ENCODE peak calls at places on chromosomes 16 and 17, in ten cellular contexts. One of them, this sample, is unnamed.
A peak's percentile ranks its signal among the peaks of the same experiment; 100 is the strongest.

GRCh38 chr17:70295732-70296131 is 126.4 kb downstream of the KCNJ2 start:
- DNase-seq in fibroblast of villous mesenchyme: no peak
- DNase-seq in cardiac fibroblast: no peak
- DNase-seq in B cell: no peak
- DNase-seq in left colon: no peak
- DNase-seq in activated B cell treated with CpG ODN at 0.5 μM for 24 hours: no peak
- DNase-seq in renal cortical epithelial cell: no peak
- DNase-seq in stimulated activated naive CD4-positive, alpha-beta T cell treated with Interleukin-2 at 50 U/mL for 16 hours: no peak
- DNase-seq in stimulated activated CD4-positive, alpha-beta T cell treated with anti-CD3 and anti-CD28 coated beads, Interleukin-2, amount 100 ng/mL, for 24 hours: no peak
- DNase-seq in endothelial cell: no peak
- DNase-seq in this sample: no peak

GRCh38 chr17:40827746-40828453 is 5.5 kb upstream of the KRT10 start:
- DNase-seq in renal cortical epithelial cell: no peak
- DNase-seq in B cell: no peak
- DNase-seq in stimulated activated CD4-positive, alpha-beta T cell treated with anti-CD3 and anti-CD28 coated beads, Interleukin-2, amount 100 ng/mL, for 24 hours: no peak
- DNase-seq in activated B cell treated with CpG ODN at 0.5 μM for 24 hours: no peak
- DNase-seq in left colon: no peak
- DNase-seq in stimulated activated naive CD4-positive, alpha-beta T cell treated with Interleukin-2 at 50 U/mL for 16 hours: no peak
- DNase-seq in cardiac fibroblast: peak; percentile 38
- DNase-seq in endothelial cell: no peak
- DNase-seq in fibroblast of villous mesenchyme: peak; percentile 10
- DNase-seq in this sample: no peak

GRCh38 chr17:33438578-33438977 is 145.5 kb upstream of the ASIC2 start:
- DNase-seq in B cell: no peak
- DNase-seq in renal cortical epithelial cell: no peak
- DNase-seq in fibroblast of villous mesenchyme: no peak
- DNase-seq in left colon: no peak
- DNase-seq in endothelial cell: no peak
- DNase-seq in stimulated activated naive CD4-positive, alpha-beta T cell treated with Interleukin-2 at 50 U/mL for 16 hours: no peak
- DNase-seq in cardiac fibroblast: no peak
- DNase-seq in activated B cell treated with CpG ODN at 0.5 μM for 24 hours: no peak
- DNase-seq in stimulated activated CD4-positive, alpha-beta T cell treated with anti-CD3 and anti-CD28 coated beads, Interleukin-2, amount 100 ng/mL, for 24 hours: no peak
- DNase-seq in this sample: no peak

GRCh38 chr16:56684926-56685590 is 2.8 kb downstream of the MT1X start:
- DNase-seq in left colon: no peak
- DNase-seq in renal cortical epithelial cell: peak; percentile 32
- DNase-seq in stimulated activated naive CD4-positive, alpha-beta T cell treated with Interleukin-2 at 50 U/mL for 16 hours: no peak
- DNase-seq in B cell: no peak
- DNase-seq in fibroblast of villous mesenchyme: no peak
- DNase-seq in stimulated activated CD4-positive, alpha-beta T cell treated with anti-CD3 and anti-CD28 coated beads, Interleukin-2, amount 100 ng/mL, for 24 hours: no peak
- DNase-seq in endothelial cell: no peak
- DNase-seq in cardiac fibroblast: no peak
- DNase-seq in activated B cell treated with CpG ODN at 0.5 μM for 24 hours: no peak
- DNase-seq in this sample: no peak

GRCh38 chr17:58384900-58385299 is 32.4 kb downstream of the RNF43 start:
- DNase-seq in stimulated activated naive CD4-positive, alpha-beta T cell treated with Interleukin-2 at 50 U/mL for 16 hours: no peak
- DNase-seq in cardiac fibroblast: no peak
- DNase-seq in renal cortical epithelial cell: no peak
- DNase-seq in fibroblast of villous mesenchyme: no peak
- DNase-seq in activated B cell treated with CpG ODN at 0.5 μM for 24 hours: no peak
- DNase-seq in left colon: no peak
- DNase-seq in B cell: no peak
- DNase-seq in endothelial cell: no peak
- DNase-seq in stimulated activated CD4-positive, alpha-beta T cell treated with anti-CD3 and anti-CD28 coated beads, Interleukin-2, amount 100 ng/mL, for 24 hours: no peak
- DNase-seq in this sample: no peak

GRCh38 chr17:47072881-47073280 is 93.8 kb upstream of the RPRML start:
- DNase-seq in stimulated activated naive CD4-positive, alpha-beta T cell treated with Interleukin-2 at 50 U/mL for 16 hours: no peak
- DNase-seq in stimulated activated CD4-positive, alpha-beta T cell treated with anti-CD3 and anti-CD28 coated beads, Interleukin-2, amount 100 ng/mL, for 24 hours: no peak
- DNase-seq in B cell: no peak
- DNase-seq in cardiac fibroblast: no peak
- DNase-seq in fibroblast of villous mesenchyme: peak; percentile 61
- DNase-seq in renal cortical epithelial cell: no peak
- DNase-seq in left colon: peak; percentile 29
- DNase-seq in endothelial cell: no peak
- DNase-seq in activated B cell treated with CpG ODN at 0.5 μM for 24 hours: no peak
- DNase-seq in this sample: no peak

GRCh38 chr16:28204622-28205021 is 7.1 kb downstream of the XPO6 start:
- DNase-seq in endothelial cell: no peak
- DNase-seq in fibroblast of villous mesenchyme: no peak
- DNase-seq in cardiac fibroblast: no peak
- DNase-seq in left colon: no peak
- DNase-seq in B cell: no peak
- DNase-seq in stimulated activated CD4-positive, alpha-beta T cell treated with anti-CD3 and anti-CD28 coated beads, Interleukin-2, amount 100 ng/mL, for 24 hours: no peak
- DNase-seq in stimulated activated naive CD4-positive, alpha-beta T cell treated with Interleukin-2 at 50 U/mL for 16 hours: no peak
- DNase-seq in activated B cell treated with CpG ODN at 0.5 μM for 24 hours: no peak
- DNase-seq in renal cortical epithelial cell: no peak
- DNase-seq in this sample: no peak

GRCh38 chr16:52237823-52238222 is 309.1 kb downstream of the TOX3 start:
- DNase-seq in stimulated activated naive CD4-positive, alpha-beta T cell treated with Interleukin-2 at 50 U/mL for 16 hours: no peak
- DNase-seq in activated B cell treated with CpG ODN at 0.5 μM for 24 hours: no peak
- DNase-seq in stimulated activated CD4-positive, alpha-beta T cell treated with anti-CD3 and anti-CD28 coated beads, Interleukin-2, amount 100 ng/mL, for 24 hours: no peak
- DNase-seq in fibroblast of villous mesenchyme: no peak
- DNase-seq in renal cortical epithelial cell: no peak
- DNase-seq in left colon: no peak
- DNase-seq in B cell: no peak
- DNase-seq in endothelial cell: no peak
- DNase-seq in cardiac fibroblast: no peak
- DNase-seq in this sample: no peak

GRCh38 chr17:823501-823902 is 41.3 kb downstream of the MRM3 start:
- DNase-seq in cardiac fibroblast: no peak
- DNase-seq in stimulated activated CD4-positive, alpha-beta T cell treated with anti-CD3 and anti-CD28 coated beads, Interleukin-2, amount 100 ng/mL, for 24 hours: no peak
- DNase-seq in B cell: no peak
- DNase-seq in activated B cell treated with CpG ODN at 0.5 μM for 24 hours: no peak
- DNase-seq in stimulated activated naive CD4-positive, alpha-beta T cell treated with Interleukin-2 at 50 U/mL for 16 hours: no peak
- DNase-seq in fibroblast of villous mesenchyme: no peak
- DNase-seq in renal cortical epithelial cell: no peak
- DNase-seq in endothelial cell: no peak
- DNase-seq in left colon: no peak
- DNase-seq in this sample: peak; percentile 74

GRCh38 chr16:12305847-12306246 is 329.3 kb downstream of the SNX29 start:
- DNase-seq in renal cortical epithelial cell: no peak
- DNase-seq in fibroblast of villous mesenchyme: no peak
- DNase-seq in B cell: no peak
- DNase-seq in cardiac fibroblast: no peak
- DNase-seq in stimulated activated CD4-positive, alpha-beta T cell treated with anti-CD3 and anti-CD28 coated beads, Interleukin-2, amount 100 ng/mL, for 24 hours: no peak
- DNase-seq in left colon: no peak
- DNase-seq in stimulated activated naive CD4-positive, alpha-beta T cell treated with Interleukin-2 at 50 U/mL for 16 hours: no peak
- DNase-seq in endothelial cell: no peak
- DNase-seq in activated B cell treated with CpG ODN at 0.5 μM for 24 hours: no peak
- DNase-seq in this sample: no peak

GRCh38 chr16:1493746-1494094 is 560 bp downstream of the TELO2 start:
- DNase-seq in activated B cell treated with CpG ODN at 0.5 μM for 24 hours: no peak
- DNase-seq in cardiac fibroblast: no peak
- DNase-seq in renal cortical epithelial cell: no peak
- DNase-seq in left colon: no peak
- DNase-seq in stimulated activated naive CD4-positive, alpha-beta T cell treated with Interleukin-2 at 50 U/mL for 16 hours: no peak
- DNase-seq in stimulated activated CD4-positive, alpha-beta T cell treated with anti-CD3 and anti-CD28 coated beads, Interleukin-2, amount 100 ng/mL, for 24 hours: no peak
- DNase-seq in endothelial cell: no peak
- DNase-seq in fibroblast of villous mesenchyme: peak; percentile 9
- DNase-seq in B cell: no peak
- DNase-seq in this sample: no peak

GRCh38 chr17:69516911-69517310 is 102.4 kb downstream of the MAP2K6 start:
- DNase-seq in fibroblast of villous mesenchyme: no peak
- DNase-seq in B cell: no peak
- DNase-seq in endothelial cell: no peak
- DNase-seq in cardiac fibroblast: no peak
- DNase-seq in left colon: no peak
- DNase-seq in stimulated activated naive CD4-positive, alpha-beta T cell treated with Interleukin-2 at 50 U/mL for 16 hours: no peak
- DNase-seq in stimulated activated CD4-positive, alpha-beta T cell treated with anti-CD3 and anti-CD28 coated beads, Interleukin-2, amount 100 ng/mL, for 24 hours: no peak
- DNase-seq in activated B cell treated with CpG ODN at 0.5 μM for 24 hours: no peak
- DNase-seq in renal cortical epithelial cell: no peak
- DNase-seq in this sample: peak; percentile 24

GRCh38 chr17:2264023-2264860 is 39.3 kb downstream of the SMG6 start:
- DNase-seq in renal cortical epithelial cell: no peak
- DNase-seq in fibroblast of villous mesenchyme: peak; percentile 51
- DNase-seq in B cell: no peak
- DNase-seq in left colon: no peak
- DNase-seq in stimulated activated naive CD4-positive, alpha-beta T cell treated with Interleukin-2 at 50 U/mL for 16 hours: no peak
- DNase-seq in endothelial cell: no peak
- DNase-seq in cardiac fibroblast: peak; percentile 41
- DNase-seq in stimulated activated CD4-positive, alpha-beta T cell treated with anti-CD3 and anti-CD28 coated beads, Interleukin-2, amount 100 ng/mL, for 24 hours: no peak
- DNase-seq in activated B cell treated with CpG ODN at 0.5 μM for 24 hours: no peak
- DNase-seq in this sample: no peak

GRCh38 chr16:22672830-22673210 is 141.1 kb upstream of the HS3ST2 start:
- DNase-seq in fibroblast of villous mesenchyme: no peak
- DNase-seq in stimulated activated CD4-positive, alpha-beta T cell treated with anti-CD3 and anti-CD28 coated beads, Interleukin-2, amount 100 ng/mL, for 24 hours: no peak
- DNase-seq in endothelial cell: no peak
- DNase-seq in renal cortical epithelial cell: no peak
- DNase-seq in left colon: no peak
- DNase-seq in cardiac fibroblast: no peak
- DNase-seq in B cell: no peak
- DNase-seq in activated B cell treated with CpG ODN at 0.5 μM for 24 hours: no peak
- DNase-seq in stimulated activated naive CD4-positive, alpha-beta T cell treated with Interleukin-2 at 50 U/mL for 16 hours: no peak
- DNase-seq in this sample: no peak

GRCh38 chr16:3468501-3468900 is 25.0 kb downstream of the NAA60 start:
- DNase-seq in cardiac fibroblast: no peak
- DNase-seq in fibroblast of villous mesenchyme: no peak
- DNase-seq in stimulated activated CD4-positive, alpha-beta T cell treated with anti-CD3 and anti-CD28 coated beads, Interleukin-2, amount 100 ng/mL, for 24 hours: no peak
- DNase-seq in renal cortical epithelial cell: no peak
- DNase-seq in endothelial cell: no peak
- DNase-seq in B cell: no peak
- DNase-seq in left colon: no peak
- DNase-seq in stimulated activated naive CD4-positive, alpha-beta T cell treated with Interleukin-2 at 50 U/mL for 16 hours: no peak
- DNase-seq in activated B cell treated with CpG ODN at 0.5 μM for 24 hours: no peak
- DNase-seq in this sample: no peak

GRCh38 chr16:72210571-72210970 is 38.6 kb upstream of the PMFBP1 start:
- DNase-seq in B cell: no peak
- DNase-seq in left colon: no peak
- DNase-seq in stimulated activated naive CD4-positive, alpha-beta T cell treated with Interleukin-2 at 50 U/mL for 16 hours: no peak
- DNase-seq in endothelial cell: no peak
- DNase-seq in renal cortical epithelial cell: no peak
- DNase-seq in fibroblast of villous mesenchyme: no peak
- DNase-seq in cardiac fibroblast: no peak
- DNase-seq in stimulated activated CD4-positive, alpha-beta T cell treated with anti-CD3 and anti-CD28 coated beads, Interleukin-2, amount 100 ng/mL, for 24 hours: no peak
- DNase-seq in activated B cell treated with CpG ODN at 0.5 μM for 24 hours: no peak
- DNase-seq in this sample: no peak

GRCh38 chr16:49788505-49788904 is 67.4 kb downstream of the ZNF423 start:
- DNase-seq in B cell: no peak
- DNase-seq in left colon: no peak
- DNase-seq in endothelial cell: no peak
- DNase-seq in fibroblast of villous mesenchyme: no peak
- DNase-seq in renal cortical epithelial cell: no peak
- DNase-seq in cardiac fibroblast: peak; percentile 62
- DNase-seq in stimulated activated naive CD4-positive, alpha-beta T cell treated with Interleukin-2 at 50 U/mL for 16 hours: no peak
- DNase-seq in activated B cell treated with CpG ODN at 0.5 μM for 24 hours: no peak
- DNase-seq in stimulated activated CD4-positive, alpha-beta T cell treated with anti-CD3 and anti-CD28 coated beads, Interleukin-2, amount 100 ng/mL, for 24 hours: no peak
- DNase-seq in this sample: no peak

GRCh38 chr17:49209061-49209571 is 1.3 kb downstream of the GNGT2 start:
- DNase-seq in stimulated activated CD4-positive, alpha-beta T cell treated with anti-CD3 and anti-CD28 coated beads, Interleukin-2, amount 100 ng/mL, for 24 hours: no peak
- DNase-seq in B cell: no peak
- DNase-seq in stimulated activated naive CD4-positive, alpha-beta T cell treated with Interleukin-2 at 50 U/mL for 16 hours: no peak
- DNase-seq in endothelial cell: no peak
- DNase-seq in cardiac fibroblast: no peak
- DNase-seq in left colon: no peak
- DNase-seq in fibroblast of villous mesenchyme: no peak
- DNase-seq in renal cortical epithelial cell: peak; percentile 51
- DNase-seq in activated B cell treated with CpG ODN at 0.5 μM for 24 hours: no peak
- DNase-seq in this sample: no peak

GRCh38 chr16:70018254-70018653 is 67.1 kb downstream of the CLEC18A start:
- DNase-seq in B cell: peak; percentile 42
- DNase-seq in cardiac fibroblast: peak; percentile 15
- DNase-seq in fibroblast of villous mesenchyme: no peak
- DNase-seq in endothelial cell: no peak
- DNase-seq in renal cortical epithelial cell: peak; percentile 5
- DNase-seq in stimulated activated naive CD4-positive, alpha-beta T cell treated with Interleukin-2 at 50 U/mL for 16 hours: peak; percentile 3
- DNase-seq in stimulated activated CD4-positive, alpha-beta T cell treated with anti-CD3 and anti-CD28 coated beads, Interleukin-2, amount 100 ng/mL, for 24 hours: no peak
- DNase-seq in activated B cell treated with CpG ODN at 0.5 μM for 24 hours: no peak
- DNase-seq in left colon: no peak
- DNase-seq in this sample: peak; percentile 6

GRCh38 chr17:53426505-53426904 is 396.2 kb upstream of the KIF2B start:
- DNase-seq in stimulated activated naive CD4-positive, alpha-beta T cell treated with Interleukin-2 at 50 U/mL for 16 hours: no peak
- DNase-seq in left colon: no peak
- DNase-seq in stimulated activated CD4-positive, alpha-beta T cell treated with anti-CD3 and anti-CD28 coated beads, Interleukin-2, amount 100 ng/mL, for 24 hours: no peak
- DNase-seq in endothelial cell: no peak
- DNase-seq in cardiac fibroblast: no peak
- DNase-seq in activated B cell treated with CpG ODN at 0.5 μM for 24 hours: no peak
- DNase-seq in B cell: no peak
- DNase-seq in renal cortical epithelial cell: no peak
- DNase-seq in fibroblast of villous mesenchyme: no peak
- DNase-seq in this sample: no peak

GRCh38 chr17:4310349-4311060 is 46.7 kb upstream of the ANKFY1 start:
- DNase-seq in cardiac fibroblast: peak; percentile 84
- DNase-seq in renal cortical epithelial cell: no peak
- DNase-seq in activated B cell treated with CpG ODN at 0.5 μM for 24 hours: no peak
- DNase-seq in endothelial cell: no peak
- DNase-seq in fibroblast of villous mesenchyme: peak; percentile 24
- DNase-seq in left colon: no peak
- DNase-seq in stimulated activated CD4-positive, alpha-beta T cell treated with anti-CD3 and anti-CD28 coated beads, Interleukin-2, amount 100 ng/mL, for 24 hours: no peak
- DNase-seq in stimulated activated naive CD4-positive, alpha-beta T cell treated with Interleukin-2 at 50 U/mL for 16 hours: no peak
- DNase-seq in B cell: no peak
- DNase-seq in this sample: no peak

GRCh38 chr16:69662901-69663300 is 63.5 kb downstream of the NQO1 start:
- DNase-seq in B cell: no peak
- DNase-seq in activated B cell treated with CpG ODN at 0.5 μM for 24 hours: no peak
- DNase-seq in stimulated activated naive CD4-positive, alpha-beta T cell treated with Interleukin-2 at 50 U/mL for 16 hours: no peak
- DNase-seq in stimulated activated CD4-positive, alpha-beta T cell treated with anti-CD3 and anti-CD28 coated beads, Interleukin-2, amount 100 ng/mL, for 24 hours: no peak
- DNase-seq in left colon: no peak
- DNase-seq in fibroblast of villous mesenchyme: no peak
- DNase-seq in endothelial cell: no peak
- DNase-seq in renal cortical epithelial cell: no peak
- DNase-seq in cardiac fibroblast: no peak
- DNase-seq in this sample: no peak

GRCh38 chr16:82881517-82881916 is 254.7 kb downstream of the CDH13 start:
- DNase-seq in stimulated activated CD4-positive, alpha-beta T cell treated with anti-CD3 and anti-CD28 coated beads, Interleukin-2, amount 100 ng/mL, for 24 hours: no peak
- DNase-seq in stimulated activated naive CD4-positive, alpha-beta T cell treated with Interleukin-2 at 50 U/mL for 16 hours: no peak
- DNase-seq in renal cortical epithelial cell: no peak
- DNase-seq in cardiac fibroblast: no peak
- DNase-seq in left colon: no peak
- DNase-seq in activated B cell treated with CpG ODN at 0.5 μM for 24 hours: no peak
- DNase-seq in B cell: no peak
- DNase-seq in endothelial cell: no peak
- DNase-seq in fibroblast of villous mesenchyme: no peak
- DNase-seq in this sample: no peak

GRCh38 chr16:77212736-77213541 is 13.7 kb downstream of the SYCE1L start:
- DNase-seq in stimulated activated CD4-positive, alpha-beta T cell treated with anti-CD3 and anti-CD28 coated beads, Interleukin-2, amount 100 ng/mL, for 24 hours: peak; percentile 75
- DNase-seq in left colon: peak; percentile 54
- DNase-seq in B cell: peak; percentile 56
- DNase-seq in endothelial cell: peak; percentile 64
- DNase-seq in fibroblast of villous mesenchyme: peak; percentile 16
- DNase-seq in stimulated activated naive CD4-positive, alpha-beta T cell treated with Interleukin-2 at 50 U/mL for 16 hours: peak; percentile 61
- DNase-seq in activated B cell treated with CpG ODN at 0.5 μM for 24 hours: peak; percentile 72
- DNase-seq in cardiac fibroblast: peak; percentile 44
- DNase-seq in renal cortical epithelial cell: no peak
- DNase-seq in this sample: peak; percentile 77

GRCh38 chr16:86383488-86384262 is 126.7 kb upstream of the FOXF1 start:
- DNase-seq in activated B cell treated with CpG ODN at 0.5 μM for 24 hours: no peak
- DNase-seq in stimulated activated naive CD4-positive, alpha-beta T cell treated with Interleukin-2 at 50 U/mL for 16 hours: no peak
- DNase-seq in endothelial cell: no peak
- DNase-seq in B cell: no peak
- DNase-seq in cardiac fibroblast: peak; percentile 90
- DNase-seq in left colon: no peak
- DNase-seq in fibroblast of villous mesenchyme: peak; percentile 94
- DNase-seq in stimulated activated CD4-positive, alpha-beta T cell treated with anti-CD3 and anti-CD28 coated beads, Interleukin-2, amount 100 ng/mL, for 24 hours: no peak
- DNase-seq in renal cortical epithelial cell: no peak
- DNase-seq in this sample: no peak

GRCh38 chr16:65975049-65975708 is 391.3 kb upstream of the CDH5 start:
- DNase-seq in left colon: no peak
- DNase-seq in stimulated activated naive CD4-positive, alpha-beta T cell treated with Interleukin-2 at 50 U/mL for 16 hours: no peak
- DNase-seq in activated B cell treated with CpG ODN at 0.5 μM for 24 hours: no peak
- DNase-seq in B cell: no peak
- DNase-seq in cardiac fibroblast: peak; percentile 55
- DNase-seq in stimulated activated CD4-positive, alpha-beta T cell treated with anti-CD3 and anti-CD28 coated beads, Interleukin-2, amount 100 ng/mL, for 24 hours: no peak
- DNase-seq in fibroblast of villous mesenchyme: peak; percentile 40
- DNase-seq in endothelial cell: no peak
- DNase-seq in renal cortical epithelial cell: peak; percentile 51
- DNase-seq in this sample: no peak

GRCh38 chr16:65071371-65072311 is 50.2 kb downstream of the CDH11 start:
- DNase-seq in left colon: peak; percentile 28
- DNase-seq in stimulated activated CD4-positive, alpha-beta T cell treated with anti-CD3 and anti-CD28 coated beads, Interleukin-2, amount 100 ng/mL, for 24 hours: no peak
- DNase-seq in renal cortical epithelial cell: no peak
- DNase-seq in cardiac fibroblast: peak; percentile 29
- DNase-seq in endothelial cell: no peak
- DNase-seq in B cell: no peak
- DNase-seq in stimulated activated naive CD4-positive, alpha-beta T cell treated with Interleukin-2 at 50 U/mL for 16 hours: no peak
- DNase-seq in activated B cell treated with CpG ODN at 0.5 μM for 24 hours: no peak
- DNase-seq in fibroblast of villous mesenchyme: peak; percentile 61
- DNase-seq in this sample: no peak

GRCh38 chr17:77327566-77328463 is 187.0 kb downstream of the SEC14L1 start:
- DNase-seq in B cell: peak; percentile 21
- DNase-seq in stimulated activated naive CD4-positive, alpha-beta T cell treated with Interleukin-2 at 50 U/mL for 16 hours: no peak
- DNase-seq in left colon: peak; percentile 46
- DNase-seq in endothelial cell: no peak
- DNase-seq in fibroblast of villous mesenchyme: no peak
- DNase-seq in activated B cell treated with CpG ODN at 0.5 μM for 24 hours: no peak
- DNase-seq in renal cortical epithelial cell: no peak
- DNase-seq in cardiac fibroblast: no peak
- DNase-seq in stimulated activated CD4-positive, alpha-beta T cell treated with anti-CD3 and anti-CD28 coated beads, Interleukin-2, amount 100 ng/mL, for 24 hours: no peak
- DNase-seq in this sample: no peak